ENCODE peak calls at places on chromosomes 11 and 22, in seven cellular contexts. S is K562, V is H1, U is HepG2, N is SK-N-SH, H is GM12892, J is GM12878. I is an unnamed sample.

GRCh38 chr22:32338757-32339156 is 18.9 kb upstream of the RFPL3 start:
- DNase-seq in S (no peak), V (no peak), U (no peak), N (no peak), H (no peak), J (no peak), I (no peak)

GRCh38 chr11:130979386-130979972 is 63.2 kb upstream of the SNX19 start:
- DNase-seq in S (peak), V (no peak), U (no peak), N (peak), H (no peak), J (no peak), I (no peak)

GRCh38 chr22:20020533-20021195 is at the start of gene TANGO2:
- DNase-seq in S (peak), V (peak), U (peak), N (peak), H (peak), J (peak), I (peak)

GRCh38 chr22:23531283-23531921 is 48.7 kb downstream of the IGLL1 start:
- DNase-seq in S (no peak), V (no peak), U (no peak), N (no peak), H (no peak), J (no peak), I (no peak)

GRCh38 chr22:23278883-23279675 is 98.8 kb downstream of the BCR start:
- DNase-seq in S (peak), V (no peak), U (no peak), N (no peak), H (no peak), J (no peak), I (no peak)

GRCh38 chr22:38072322-38073149 is 11.4 kb downstream of the SLC16A8 start:
- DNase-seq in S (no peak), V (no peak), U (no peak), N (peak), H (no peak), J (no peak), I (no peak)

GRCh38 chr22:37121887-37122591 is 12.5 kb upstream of the TMPRSS6 start:
- DNase-seq in S (no peak), V (no peak), U (peak), N (peak), H (peak), J (peak), I (peak)

GRCh38 chr11:15655552-15655951 is 540.8 kb downstream of the INSC start:
- DNase-seq in S (peak), V (no peak), U (no peak), N (no peak), H (no peak), J (no peak), I (no peak)

GRCh38 chr22:37077802-37078448 is 26.4 kb downstream of the KCTD17 start:
- DNase-seq in S (peak), V (peak), U (peak), N (peak), H (peak), J (no peak), I (peak)

GRCh38 chr11:7540830-7541555 is 27.2 kb downstream of the PPFIBP2 start:
- DNase-seq in S (no peak), V (no peak), U (no peak), N (no peak), H (no peak), J (no peak), I (no peak)

GRCh38 chr22:40001800-40002577 is 7.2 kb downstream of the FAM83F start:
- DNase-seq in S (no peak), V (no peak), U (no peak), N (no peak), H (no peak), J (no peak), I (no peak)

GRCh38 chr11:95699631-95700470 is 89.7 kb downstream of the FAM76B start:
- DNase-seq in S (no peak), V (no peak), U (no peak), N (no peak), H (no peak), J (no peak), I (no peak)

GRCh38 chr22:43996170-43996980 is 27.7 kb upstream of the PARVB start:
- DNase-seq in S (no peak), V (no peak), U (no peak), N (no peak), H (peak), J (peak), I (peak)

GRCh38 chr22:43994006-43994405 is 30.1 kb upstream of the PARVB start:
- DNase-seq in S (no peak), V (no peak), U (no peak), N (no peak), H (no peak), J (no peak), I (no peak)

GRCh38 chr22:43995798-43996169 is 28.3 kb upstream of the PARVB start:
- DNase-seq in S (no peak), V (no peak), U (no peak), N (no peak), H (no peak), J (no peak), I (no peak)

GRCh38 chr22:43994416-43994815 is 29.7 kb upstream of the PARVB start:
- DNase-seq in S (no peak), V (no peak), U (no peak), N (no peak), H (no peak), J (no peak), I (no peak)

DNA sequence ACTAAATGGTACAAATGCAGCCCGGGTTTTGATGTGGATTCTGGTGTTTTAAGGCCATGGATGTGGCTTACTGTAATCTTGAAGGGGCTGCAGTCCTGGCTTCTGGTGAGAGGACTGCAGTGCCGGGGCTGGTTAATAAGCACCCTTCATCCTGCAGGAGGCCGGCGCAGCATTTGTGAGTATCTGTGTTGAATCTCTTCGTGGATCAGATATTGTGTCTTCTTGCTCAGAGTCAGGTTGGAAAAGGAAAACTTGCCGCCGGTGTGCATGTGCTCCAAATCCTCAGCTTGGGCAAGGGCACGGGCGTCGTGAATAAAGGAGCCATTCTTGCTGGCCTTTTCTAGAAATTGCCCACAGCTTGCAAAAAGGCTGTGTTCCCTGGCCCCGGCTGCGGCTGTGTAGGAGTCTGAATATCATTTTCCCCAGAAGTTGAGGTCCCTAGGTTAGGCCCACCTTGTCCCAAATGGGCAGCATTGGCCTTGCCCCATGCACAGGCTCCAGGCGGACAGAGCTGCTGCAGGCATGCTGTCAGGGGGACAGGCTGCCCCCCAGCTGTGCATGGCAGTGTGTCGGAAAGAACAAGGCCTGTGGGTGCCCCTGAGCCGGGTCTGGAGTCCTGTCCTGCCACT is 28.9 kb upstream of the PARVB start:
- DNase-seq in S (no peak), V (no peak), U (no peak), N (no peak), H (no peak), J (no peak), I (no peak)
- TF ChIP-seq TAF1 in S (no peak), V (no peak), U (no peak), N (no peak), H (no peak), J (no peak), I (no peak)

GRCh38 chr11:35253237-35253636 is 114.3 kb downstream of the CD44 start:
- DNase-seq in S (no peak), V (no peak), U (no peak), N (no peak), H (no peak), J (no peak), I (no peak)
- TF ChIP-seq TAF1 in S (no peak), V (no peak), U (no peak), N (no peak), H (no peak), J (no peak), I (no peak)

GRCh38 chr11:12087075-12087775 is 23.2 kb upstream of the MICAL2 start:
- DNase-seq in S (peak), V (no peak), U (no peak), N (no peak), H (no peak), J (no peak), I (no peak)
- TF ChIP-seq TAF1 in S (no peak), V (no peak), U (no peak), N (no peak), H (no peak), J (no peak), I (no peak)

DNA sequence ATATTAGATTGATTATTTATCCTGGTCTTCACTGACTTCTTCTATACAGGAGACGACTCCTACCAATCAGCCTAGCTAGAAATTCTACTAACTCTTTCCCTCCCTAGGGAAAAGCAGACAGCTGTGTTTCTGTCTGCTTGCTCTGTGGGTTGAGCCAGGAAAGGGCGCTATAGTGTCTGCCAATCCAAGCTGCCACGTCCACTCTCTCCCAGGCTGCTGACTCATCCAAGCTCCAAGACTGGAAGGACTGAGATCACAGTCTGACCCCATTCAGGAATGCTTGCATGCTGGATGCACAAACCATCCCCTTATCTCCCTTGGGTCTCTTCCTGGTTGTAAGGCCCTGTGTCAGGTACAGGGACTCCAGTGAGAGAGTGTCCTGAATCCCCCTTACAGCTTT is 955.6 kb downstream of the OPCML start:
- DNase-seq in S (no peak), V (no peak), U (no peak), N (no peak), H (no peak), J (no peak), I (no peak)
- TF ChIP-seq TAF1 in S (no peak), V (no peak), U (no peak), N (no peak), H (no peak), J (no peak), I (no peak)

DNA sequence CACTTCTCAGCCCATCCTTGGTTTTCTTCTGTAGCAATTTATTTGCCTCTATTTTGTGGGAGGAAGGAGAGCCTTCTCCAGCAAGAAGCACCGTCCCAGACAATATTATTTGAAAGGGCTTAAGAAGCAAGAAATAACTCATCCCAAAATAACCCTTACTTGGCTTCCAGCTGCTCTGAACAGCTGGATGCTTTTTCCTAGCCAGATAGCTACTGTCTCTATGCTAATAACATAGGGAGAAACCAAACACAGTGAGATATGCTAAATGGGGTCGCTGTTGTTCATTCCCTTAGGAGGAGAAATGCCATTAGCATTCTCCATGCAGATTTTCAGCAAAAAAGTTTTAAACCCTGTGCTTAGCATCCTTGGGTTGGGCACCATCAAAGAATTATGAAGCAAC is 133.1 kb downstream of the SPATA19 start:
- DNase-seq in S (no peak), V (no peak), U (no peak), N (no peak), H (no peak), J (no peak), I (no peak)
- TF ChIP-seq TAF1 in S (no peak), V (no peak), U (no peak), N (no peak), H (no peak), J (no peak), I (no peak)

GRCh38 chr11:63920126-63920869 is 3.3 kb upstream of the RCOR2 start:
- DNase-seq in S (no peak), V (peak), U (peak), N (peak), H (no peak), J (no peak), I (no peak)

GRCh38 chr11:63920870-63921417 is 4.0 kb upstream of the RCOR2 start:
- DNase-seq in S (peak), V (peak), U (no peak), N (no peak), H (no peak), J (no peak), I (no peak)

GRCh38 chr11:63917685-63918523 is 940 bp upstream of the RCOR2 start:
- DNase-seq in S (peak), V (peak), U (peak), N (peak), H (no peak), J (no peak), I (no peak)

GRCh38 chr11:63918576-63919171 is 1.7 kb upstream of the RCOR2 start:
- DNase-seq in S (peak), V (peak), U (no peak), N (peak), H (no peak), J (no peak), I (no peak)

DNA sequence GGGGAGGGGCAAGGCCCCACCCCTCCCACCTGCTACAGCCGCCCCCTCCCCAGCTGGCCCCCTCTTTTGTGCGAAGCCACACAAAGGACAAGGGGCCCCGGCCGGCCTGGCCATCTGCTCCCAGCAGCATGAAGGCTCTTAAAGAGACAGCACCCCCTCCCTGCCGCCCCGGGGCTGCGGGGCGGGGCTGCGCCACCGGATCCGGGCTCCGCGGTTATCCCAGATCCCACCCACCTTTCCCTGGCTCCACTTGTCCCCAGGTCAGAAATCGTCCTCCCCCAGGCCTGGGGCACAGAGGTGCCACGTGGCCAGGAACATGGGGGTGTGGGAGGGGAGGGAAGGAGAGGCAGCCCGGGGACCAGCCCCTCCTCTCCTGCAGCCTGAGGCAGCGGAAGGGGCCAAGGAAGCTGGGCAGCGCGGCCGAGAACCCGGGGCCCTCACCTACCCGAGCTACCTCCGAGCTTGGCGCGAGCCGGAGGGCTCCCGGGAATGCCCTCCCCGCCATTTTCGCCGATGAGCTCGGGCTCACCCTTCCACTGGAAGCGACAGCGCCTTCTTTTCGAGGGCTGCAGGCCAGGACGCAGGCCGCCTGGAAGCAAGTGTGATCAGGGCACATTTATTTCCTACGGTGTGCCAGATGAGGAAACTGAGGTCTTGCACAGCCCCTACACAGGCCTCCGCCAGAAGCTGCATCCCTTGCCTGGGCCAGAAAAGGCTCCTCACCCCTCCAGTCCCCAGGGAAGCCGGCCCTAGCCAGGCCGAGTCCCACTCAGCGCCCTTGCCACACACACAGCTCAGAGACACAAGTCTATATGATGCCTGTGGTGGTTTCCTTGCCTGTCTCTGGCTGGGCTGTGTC is 2.5 kb upstream of the RCOR2 start:
- DNase-seq in S (peak), V (no peak), U (peak), N (peak), H (no peak), J (no peak), I (no peak)
- TF ChIP-seq TAF1 in S (no peak), V (peak), U (peak), N (no peak), H (no peak), J (no peak), I (no peak)

GRCh38 chr11:118619444-118620205 is 12.2 kb downstream of the PHLDB1 start:
- DNase-seq in S (no peak), V (no peak), U (no peak), N (no peak), H (no peak), J (no peak), I (no peak)
- TF ChIP-seq TAF1 in S (no peak), V (no peak), U (no peak), N (peak), H (no peak), J (no peak), I (no peak)

I was measured in GM12891.